ENCODE peak calls at places on chromosome 15, in six cellular contexts. One of them, this sample, is unnamed.
A peak's percentile ranks its signal among the peaks of the same experiment; 100 is the strongest.

GRCh38 chr15:78353093-78353492 is 12.9 kb downstream of the CRABP1 start:
- DNase-seq in RWPE2: no peak
- DNase-seq in cardiac muscle cell: no peak
- DNase-seq in fibroblast of the aortic adventitia: peak; percentile 8
- DNase-seq in choroid plexus epithelial cell: peak; percentile 21
- DNase-seq in fibroblast of lung: no peak
- DNase-seq in this sample: peak; percentile 13

GRCh38 chr15:89807689-89808088 is 7.0 kb downstream of the ANPEP start:
- DNase-seq in RWPE2: no peak
- DNase-seq in fibroblast of the aortic adventitia: no peak
- DNase-seq in cardiac muscle cell: no peak
- DNase-seq in choroid plexus epithelial cell: no peak
- DNase-seq in fibroblast of lung: no peak
- DNase-seq in this sample: no peak

GRCh38 chr15:64454282-64454681 is 6.1 kb upstream of the ZNF609 start:
- DNase-seq in RWPE2: no peak
- DNase-seq in fibroblast of the aortic adventitia: no peak
- DNase-seq in cardiac muscle cell: no peak
- DNase-seq in fibroblast of lung: no peak
- DNase-seq in choroid plexus epithelial cell: no peak
- DNase-seq in this sample: no peak

GRCh38 chr15:33315044-33315443 is 4.3 kb downstream of the RYR3 start:
- DNase-seq in fibroblast of the aortic adventitia: no peak
- DNase-seq in RWPE2: no peak
- DNase-seq in cardiac muscle cell: no peak
- DNase-seq in choroid plexus epithelial cell: no peak
- DNase-seq in fibroblast of lung: no peak
- DNase-seq in this sample: no peak

GRCh38 chr15:85754993-85755392 is 39.7 kb downstream of the KLHL25 start:
- DNase-seq in choroid plexus epithelial cell: no peak
- DNase-seq in fibroblast of the aortic adventitia: peak; percentile 25
- DNase-seq in RWPE2: peak; percentile 45
- DNase-seq in fibroblast of lung: no peak
- DNase-seq in cardiac muscle cell: peak; percentile 46
- DNase-seq in this sample: peak; percentile 52

GRCh38 chr15:93929375-93930094 is 301.8 kb upstream of the MCTP2 start:
- DNase-seq in cardiac muscle cell: peak; percentile 54
- DNase-seq in fibroblast of the aortic adventitia: peak; percentile 98
- DNase-seq in RWPE2: no peak
- DNase-seq in fibroblast of lung: peak; percentile 99
- DNase-seq in choroid plexus epithelial cell: peak; percentile 19
- DNase-seq in this sample: peak; percentile 87

GRCh38 chr15:69958494-69959134 is 139.1 kb downstream of the TLE3 start:
- DNase-seq in fibroblast of lung: no peak
- DNase-seq in cardiac muscle cell: no peak
- DNase-seq in RWPE2: no peak
- DNase-seq in choroid plexus epithelial cell: peak; percentile 9
- DNase-seq in fibroblast of the aortic adventitia: no peak
- DNase-seq in this sample: peak; percentile 8

GRCh38 chr15:68085052-68085451 is 30.9 kb downstream of the PIAS1 start:
- DNase-seq in choroid plexus epithelial cell: peak; percentile 20
- DNase-seq in fibroblast of lung: no peak
- DNase-seq in fibroblast of the aortic adventitia: peak; percentile 4
- DNase-seq in RWPE2: no peak
- DNase-seq in cardiac muscle cell: peak; percentile 7
- DNase-seq in this sample: no peak

GRCh38 chr15:64687167-64688085 is 88.0 kb downstream of the RBPMS2 start:
- DNase-seq in cardiac muscle cell: no peak
- DNase-seq in choroid plexus epithelial cell: peak; percentile 74
- DNase-seq in fibroblast of lung: no peak
- DNase-seq in RWPE2: no peak
- DNase-seq in fibroblast of the aortic adventitia: no peak
- DNase-seq in this sample: no peak

GRCh38 chr15:100731259-100732156 is 129.1 kb downstream of the ASB7 start:
- DNase-seq in RWPE2: no peak
- DNase-seq in choroid plexus epithelial cell: no peak
- DNase-seq in cardiac muscle cell: peak; percentile 21
- DNase-seq in fibroblast of the aortic adventitia: no peak
- DNase-seq in fibroblast of lung: peak; percentile 47
- DNase-seq in this sample: no peak

GRCh38 chr15:36373549-36373948 is 205.9 kb upstream of the CDIN1 start:
- DNase-seq in fibroblast of the aortic adventitia: peak; percentile 21
- DNase-seq in RWPE2: no peak
- DNase-seq in choroid plexus epithelial cell: peak; percentile 29
- DNase-seq in fibroblast of lung: peak; percentile 78
- DNase-seq in cardiac muscle cell: no peak
- DNase-seq in this sample: no peak

GRCh38 chr15:40932146-40932545 is 3.0 kb downstream of the DLL4 start:
- DNase-seq in fibroblast of lung: no peak
- DNase-seq in cardiac muscle cell: no peak
- DNase-seq in fibroblast of the aortic adventitia: no peak
- DNase-seq in RWPE2: peak; percentile 66
- DNase-seq in choroid plexus epithelial cell: no peak
- DNase-seq in this sample: no peak

GRCh38 chr15:39786444-39787056 is 3.9 kb upstream of the FSIP1 start:
- DNase-seq in fibroblast of the aortic adventitia: peak; percentile 86
- DNase-seq in cardiac muscle cell: peak; percentile 79
- DNase-seq in RWPE2: no peak
- DNase-seq in fibroblast of lung: peak; percentile 50
- DNase-seq in choroid plexus epithelial cell: peak; percentile 83
- DNase-seq in this sample: peak; percentile 82

GRCh38 chr15:36117394-36117793 is 462.0 kb upstream of the CDIN1 start:
- DNase-seq in fibroblast of lung: no peak
- DNase-seq in cardiac muscle cell: no peak
- DNase-seq in choroid plexus epithelial cell: no peak
- DNase-seq in RWPE2: no peak
- DNase-seq in fibroblast of the aortic adventitia: no peak
- DNase-seq in this sample: no peak

GRCh38 chr15:91521996-91522395 is 331.5 kb upstream of the SLCO3A1 start:
- DNase-seq in fibroblast of the aortic adventitia: peak; percentile 57
- DNase-seq in choroid plexus epithelial cell: no peak
- DNase-seq in RWPE2: no peak
- DNase-seq in fibroblast of lung: peak; percentile 87
- DNase-seq in cardiac muscle cell: peak; percentile 24
- DNase-seq in this sample: no peak

GRCh38 chr15:60362318-60363023 is 35.3 kb downstream of the ANXA2 start:
- DNase-seq in cardiac muscle cell: peak; percentile 53
- DNase-seq in choroid plexus epithelial cell: peak; percentile 68
- DNase-seq in fibroblast of the aortic adventitia: peak; percentile 93
- DNase-seq in fibroblast of lung: peak; percentile 86
- DNase-seq in RWPE2: no peak
- DNase-seq in this sample: peak; percentile 44

GRCh38 chr15:87626835-87627234 is 629.7 kb downstream of the NTRK3 start:
- DNase-seq in fibroblast of lung: no peak
- DNase-seq in cardiac muscle cell: no peak
- DNase-seq in fibroblast of the aortic adventitia: no peak
- DNase-seq in RWPE2: no peak
- DNase-seq in choroid plexus epithelial cell: no peak
- DNase-seq in this sample: no peak

GRCh38 chr15:87628311-87628710 is 628.2 kb downstream of the NTRK3 start:
- DNase-seq in cardiac muscle cell: no peak
- DNase-seq in fibroblast of lung: no peak
- DNase-seq in fibroblast of the aortic adventitia: no peak
- DNase-seq in RWPE2: no peak
- DNase-seq in choroid plexus epithelial cell: no peak
- DNase-seq in this sample: no peak

GRCh38 chr15:87619161-87619960 is 637.2 kb downstream of the NTRK3 start:
- DNase-seq in RWPE2: no peak
- DNase-seq in choroid plexus epithelial cell: peak; percentile 94
- DNase-seq in cardiac muscle cell: peak; percentile 92
- DNase-seq in fibroblast of the aortic adventitia: peak; percentile 100
- DNase-seq in fibroblast of lung: peak; percentile 95
- DNase-seq in this sample: peak; percentile 93

GRCh38 chr15:87620393-87620792 is 636.1 kb downstream of the NTRK3 start:
- DNase-seq in cardiac muscle cell: no peak
- DNase-seq in fibroblast of lung: peak; percentile 35
- DNase-seq in RWPE2: no peak
- DNase-seq in choroid plexus epithelial cell: no peak
- DNase-seq in fibroblast of the aortic adventitia: no peak
- DNase-seq in this sample: no peak

DNA sequence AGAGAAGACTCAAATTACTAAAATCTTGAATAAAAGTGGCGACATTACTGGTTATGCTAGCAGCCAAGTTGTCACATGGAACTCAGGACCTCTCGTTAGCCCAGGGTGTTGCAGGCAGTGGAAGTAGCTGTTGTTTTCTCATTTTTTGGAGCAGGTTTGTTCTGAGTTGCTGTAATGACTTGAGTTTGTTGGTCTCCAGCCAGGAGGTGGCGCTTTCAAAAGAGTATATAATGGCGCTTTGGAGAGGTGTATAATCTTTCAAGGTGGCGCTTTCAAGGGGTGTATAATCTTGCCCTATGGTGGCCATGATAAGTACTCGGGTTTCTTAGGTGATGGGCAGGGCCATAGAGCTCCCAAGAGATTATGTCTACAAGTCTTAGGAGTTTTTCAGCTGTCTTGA is 632.7 kb downstream of the NTRK3 start:
- DNase-seq in fibroblast of the aortic adventitia: no peak
- DNase-seq in choroid plexus epithelial cell: no peak
- DNase-seq in cardiac muscle cell: no peak
- DNase-seq in RWPE2: no peak
- DNase-seq in fibroblast of lung: no peak
- DNase-seq in this sample: no peak
- TF ChIP-seq CTCF in fibroblast of the aortic adventitia: no peak
- TF ChIP-seq CTCF in choroid plexus epithelial cell: peak; percentile 27
- TF ChIP-seq CTCF in cardiac muscle cell: peak; percentile 18
- TF ChIP-seq CTCF in RWPE2: peak; percentile 43
- TF ChIP-seq CTCF in fibroblast of lung: peak; percentile 5
- TF ChIP-seq CTCF in this sample: peak; percentile 8

DNA sequence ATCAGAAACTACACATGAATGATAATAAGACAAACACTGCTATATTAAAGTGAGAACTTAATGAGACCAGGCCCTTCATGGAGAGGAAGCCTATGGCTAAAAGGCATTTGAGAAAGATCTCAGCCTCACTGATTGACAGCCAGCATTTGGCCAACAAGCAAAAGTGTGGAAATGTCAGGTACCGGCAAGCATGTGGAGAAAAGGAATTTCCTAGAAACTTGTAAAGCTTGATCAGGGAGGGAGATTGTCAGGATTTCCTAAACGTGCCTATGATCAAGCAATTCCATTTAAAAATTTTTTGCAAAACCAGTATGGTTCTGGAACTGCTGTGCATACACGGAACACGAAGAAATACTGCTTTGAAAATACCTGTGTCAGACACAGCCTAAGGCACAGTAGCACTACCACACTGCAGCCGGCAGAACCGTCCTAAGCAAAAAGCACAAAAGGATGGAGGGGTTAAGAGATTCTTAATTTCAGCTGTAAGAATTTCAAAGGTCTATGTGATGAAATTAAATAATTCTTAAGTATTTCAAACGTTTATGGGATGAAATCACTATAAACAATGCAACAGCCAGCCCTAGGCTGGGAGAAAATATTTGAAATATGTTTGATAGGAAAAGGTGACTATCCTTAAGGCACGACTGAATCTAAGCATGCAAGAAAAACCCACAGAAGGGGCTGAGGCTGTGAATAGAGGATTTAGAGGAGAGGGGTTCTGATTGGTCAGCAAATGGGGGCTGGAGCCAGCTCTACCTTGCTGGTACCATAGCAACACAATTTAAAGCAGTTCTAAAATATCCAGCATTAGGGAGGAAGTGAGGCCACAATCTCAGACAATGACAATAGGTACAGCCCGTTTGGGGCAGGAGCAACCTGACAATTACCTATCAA is 220.6 kb upstream of the ATP10A start:
- DNase-seq in RWPE2: no peak
- DNase-seq in fibroblast of the aortic adventitia: no peak
- DNase-seq in fibroblast of lung: peak; percentile 51
- DNase-seq in choroid plexus epithelial cell: no peak
- DNase-seq in cardiac muscle cell: no peak
- DNase-seq in this sample: no peak
- H3K4me3 ChIP-seq in RWPE2: no peak overlapping the region
- H3K4me3 ChIP-seq in fibroblast of the aortic adventitia: no peak overlapping the region
- H3K4me3 ChIP-seq in fibroblast of lung: no peak overlapping the region
- H3K4me3 ChIP-seq in choroid plexus epithelial cell: no peak overlapping the region
- H3K4me3 ChIP-seq in cardiac muscle cell: no peak overlapping the region
- H3K4me3 ChIP-seq in this sample: no peak overlapping the region

DNA sequence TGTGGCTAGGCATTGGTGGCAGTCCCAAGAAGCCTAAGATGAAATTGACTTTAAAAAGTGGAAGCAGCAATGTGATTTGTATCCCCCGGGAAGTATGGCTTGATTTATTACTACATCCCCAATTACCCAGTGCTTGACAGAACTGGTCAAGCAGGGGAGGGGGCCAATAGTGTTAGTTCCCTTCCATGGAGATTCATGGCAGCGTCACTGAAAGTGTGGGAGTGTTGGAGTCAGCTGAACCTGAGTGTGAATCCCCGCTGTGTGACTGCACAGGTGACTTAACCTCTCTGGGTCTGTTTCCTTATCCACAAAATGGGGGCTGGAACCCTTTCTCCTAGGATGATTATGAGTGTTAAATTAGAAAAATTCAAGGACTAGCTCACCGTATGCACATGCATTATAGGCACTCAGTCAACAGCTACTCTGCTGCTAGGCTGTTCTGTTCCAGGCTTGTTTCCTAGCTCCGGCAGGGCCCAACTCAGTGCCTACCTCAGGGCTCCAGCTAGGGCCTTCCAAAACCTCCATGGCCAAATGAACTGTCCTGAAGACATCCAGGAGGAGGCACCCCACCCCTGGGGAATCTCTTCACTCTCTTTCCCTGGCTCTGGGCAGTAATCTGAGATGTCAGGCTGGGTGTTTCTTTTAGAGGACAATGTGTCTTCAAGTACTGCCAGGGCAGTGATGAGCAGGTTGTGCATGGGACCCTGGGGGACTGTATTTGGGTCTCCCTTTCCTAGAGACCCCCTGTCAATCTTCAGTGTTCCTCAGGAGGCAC is 38.5 kb upstream of the TPM1 start:
- DNase-seq in cardiac muscle cell: no peak
- DNase-seq in choroid plexus epithelial cell: no peak
- DNase-seq in fibroblast of the aortic adventitia: no peak
- DNase-seq in fibroblast of lung: no peak
- DNase-seq in RWPE2: no peak
- DNase-seq in this sample: no peak
- TF ChIP-seq CTCF in cardiac muscle cell: no peak
- TF ChIP-seq CTCF in choroid plexus epithelial cell: no peak
- TF ChIP-seq CTCF in fibroblast of the aortic adventitia: no peak
- TF ChIP-seq CTCF in fibroblast of lung: no peak
- TF ChIP-seq CTCF in RWPE2: peak; percentile 32
- TF ChIP-seq CTCF in this sample: no peak

DNA sequence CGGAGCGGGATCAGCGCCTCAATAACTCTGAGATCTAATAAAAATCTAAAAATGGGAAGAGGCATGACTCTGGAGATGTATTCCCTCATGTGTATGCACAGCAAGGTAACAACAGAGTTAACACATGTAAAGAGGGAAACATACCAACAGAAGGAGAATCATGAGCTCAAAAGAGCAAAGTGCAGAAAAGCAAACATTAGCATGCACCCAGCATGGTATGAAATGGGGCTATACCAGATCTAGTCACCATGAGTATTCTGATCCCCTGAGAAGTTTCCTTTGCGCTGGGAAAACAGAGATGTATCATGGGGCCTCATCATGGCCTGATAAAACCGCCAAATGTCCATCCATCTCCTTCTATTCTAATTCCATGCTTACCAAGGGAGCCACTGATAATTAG is 129.1 kb downstream of the GLDN start:
- DNase-seq in cardiac muscle cell: no peak
- DNase-seq in choroid plexus epithelial cell: no peak
- DNase-seq in fibroblast of the aortic adventitia: no peak
- DNase-seq in RWPE2: no peak
- DNase-seq in fibroblast of lung: no peak
- DNase-seq in this sample: no peak
- H3K4me3 ChIP-seq in cardiac muscle cell: no peak overlapping the region
- H3K4me3 ChIP-seq in choroid plexus epithelial cell: no peak overlapping the region
- H3K4me3 ChIP-seq in fibroblast of the aortic adventitia: no peak overlapping the region
- H3K4me3 ChIP-seq in RWPE2: no peak overlapping the region
- H3K4me3 ChIP-seq in fibroblast of lung: no peak overlapping the region
- H3K4me3 ChIP-seq in this sample: no peak overlapping the region

This sample was measured in cardiac fibroblast.